ENCODE peak calls at places on chromosomes 12 and 14, in seven cellular contexts. One of them, this sample, is unnamed.

GRCh38 chr12:107511292-107511691 is 174.3 kb upstream of the PWP1 start:
- DNase-seq in HCT116: no peak
- DNase-seq in HepG2: no peak
- DNase-seq in SK-N-SH: no peak
- DNase-seq in K562: no peak
- DNase-seq in H1: no peak
- DNase-seq in GM12878: no peak
- DNase-seq in this sample: no peak

GRCh38 chr14:31090872-31091764 is 64.9 kb upstream of the STRN3 start:
- DNase-seq in HCT116: no peak
- DNase-seq in HepG2: peak; percentile 97
- DNase-seq in SK-N-SH: no peak
- DNase-seq in K562: no peak
- DNase-seq in H1: no peak
- DNase-seq in GM12878: no peak
- DNase-seq in this sample: no peak

GRCh38 chr12:12449533-12450025 is 92.7 kb downstream of the BORCS5 start:
- DNase-seq in HCT116: no peak
- DNase-seq in HepG2: peak; percentile 98
- DNase-seq in SK-N-SH: no peak
- DNase-seq in K562: no peak
- DNase-seq in H1: no peak
- DNase-seq in GM12878: no peak
- DNase-seq in this sample: no peak

GRCh38 chr12:106883421-106883820 is 72.3 kb upstream of the TMEM263 start:
- DNase-seq in HCT116: no peak
- DNase-seq in HepG2: no peak
- DNase-seq in SK-N-SH: no peak
- DNase-seq in K562: no peak
- DNase-seq in H1: no peak
- DNase-seq in GM12878: no peak
- DNase-seq in this sample: no peak

GRCh38 chr14:65336191-65336591 is 76.3 kb upstream of the FUT8 start:
- DNase-seq in HCT116: no peak
- DNase-seq in HepG2: no peak
- DNase-seq in SK-N-SH: no peak
- DNase-seq in K562: no peak
- DNase-seq in H1: no peak
- DNase-seq in GM12878: no peak
- DNase-seq in this sample: no peak

GRCh38 chr12:128078311-128078851 is 188.6 kb upstream of the TMEM132C start:
- DNase-seq in HCT116: no peak
- DNase-seq in HepG2: no peak
- DNase-seq in SK-N-SH: no peak
- DNase-seq in K562: no peak
- DNase-seq in H1: peak; percentile 9
- DNase-seq in GM12878: no peak
- DNase-seq in this sample: no peak

GRCh38 chr14:101347893-101348777 is 213.2 kb upstream of the DIO3 start:
- DNase-seq in HCT116: no peak
- DNase-seq in HepG2: no peak
- DNase-seq in SK-N-SH: no peak
- DNase-seq in K562: no peak
- DNase-seq in H1: no peak
- DNase-seq in GM12878: no peak
- DNase-seq in this sample: no peak

GRCh38 chr12:67916266-67916970 is 72.8 kb upstream of the IFNG-AS1 start:
- DNase-seq in HCT116: no peak
- DNase-seq in HepG2: no peak
- DNase-seq in SK-N-SH: no peak
- DNase-seq in K562: no peak
- DNase-seq in H1: no peak
- DNase-seq in GM12878: no peak
- DNase-seq in this sample: no peak

GRCh38 chr14:100783630-100784321 is 42.1 kb upstream of the MEG3 start:
- DNase-seq in HCT116: no peak
- DNase-seq in HepG2: no peak
- DNase-seq in SK-N-SH: peak; percentile 84
- DNase-seq in K562: no peak
- DNase-seq in H1: no peak
- DNase-seq in GM12878: no peak
- DNase-seq in this sample: no peak

GRCh38 chr14:20684662-20685456 is 499 bp downstream of the RNASE4 start:
- DNase-seq in HCT116: peak; percentile 42
- DNase-seq in HepG2: peak; percentile 46
- DNase-seq in SK-N-SH: no peak
- DNase-seq in K562: no peak
- DNase-seq in H1: no peak
- DNase-seq in GM12878: no peak
- DNase-seq in this sample: no peak

GRCh38 chr12:56078931-56079728 is 835 bp upstream of the ERBB3 start:
- DNase-seq in HCT116: peak; percentile 83
- DNase-seq in HepG2: peak; percentile 81
- DNase-seq in SK-N-SH: peak; percentile 94
- DNase-seq in K562: peak; percentile 88
- DNase-seq in H1: peak; percentile 82
- DNase-seq in GM12878: no peak
- DNase-seq in this sample: peak; percentile 83

GRCh38 chr12:65900912-65901672 is 76.8 kb downstream of the HMGA2 start:
- DNase-seq in HCT116: no peak
- DNase-seq in HepG2: no peak
- DNase-seq in SK-N-SH: no peak
- DNase-seq in K562: no peak
- DNase-seq in H1: no peak
- DNase-seq in GM12878: no peak
- DNase-seq in this sample: no peak

GRCh38 chr12:78674311-78675085 is 190.1 kb upstream of the SYT1 start:
- DNase-seq in HCT116: no peak
- DNase-seq in HepG2: no peak
- DNase-seq in SK-N-SH: no peak
- DNase-seq in K562: no peak
- DNase-seq in H1: no peak
- DNase-seq in GM12878: no peak
- DNase-seq in this sample: no peak

GRCh38 chr12:123929869-123930583 is 42.6 kb downstream of the CCDC92 start:
- DNase-seq in HCT116: no peak
- DNase-seq in HepG2: no peak
- DNase-seq in SK-N-SH: no peak
- DNase-seq in K562: no peak
- DNase-seq in H1: no peak
- DNase-seq in GM12878: no peak
- DNase-seq in this sample: no peak

GRCh38 chr14:94124582-94125377 is 4.6 kb downstream of the IFI27L2 start:
- DNase-seq in HCT116: no peak
- DNase-seq in HepG2: no peak
- DNase-seq in SK-N-SH: no peak
- DNase-seq in K562: no peak
- DNase-seq in H1: no peak
- DNase-seq in GM12878: no peak
- DNase-seq in this sample: no peak

GRCh38 chr14:54606178-54606577 is 39.2 kb downstream of the SAMD4A start:
- DNase-seq in HCT116: no peak
- DNase-seq in HepG2: no peak
- DNase-seq in SK-N-SH: no peak
- DNase-seq in K562: no peak
- DNase-seq in H1: no peak
- DNase-seq in GM12878: no peak
- DNase-seq in this sample: no peak

GRCh38 chr14:79161576-79161975 is 991.4 kb downstream of the NRXN3 start:
- DNase-seq in HCT116: no peak
- DNase-seq in HepG2: no peak
- DNase-seq in SK-N-SH: no peak
- DNase-seq in K562: no peak
- DNase-seq in H1: peak; percentile 9
- DNase-seq in GM12878: no peak
- DNase-seq in this sample: no peak

GRCh38 chr12:109167781-109168180 is 51.4 kb downstream of the ACACB start:
- DNase-seq in HCT116: no peak
- DNase-seq in HepG2: no peak
- DNase-seq in SK-N-SH: no peak
- DNase-seq in K562: no peak
- DNase-seq in H1: no peak
- DNase-seq in GM12878: no peak
- DNase-seq in this sample: no peak

GRCh38 chr12:109166371-109166770 is 50.0 kb downstream of the ACACB start:
- DNase-seq in HCT116: no peak
- DNase-seq in HepG2: no peak
- DNase-seq in SK-N-SH: no peak
- DNase-seq in K562: no peak
- DNase-seq in H1: no peak
- DNase-seq in GM12878: no peak
- DNase-seq in this sample: no peak

GRCh38 chr12:109163150-109163549 is 46.8 kb downstream of the ACACB start:
- DNase-seq in HCT116: no peak
- DNase-seq in HepG2: no peak
- DNase-seq in SK-N-SH: no peak
- DNase-seq in K562: no peak
- DNase-seq in H1: no peak
- DNase-seq in GM12878: no peak
- DNase-seq in this sample: no peak

GRCh38 chr12:109162551-109162950 is 46.2 kb downstream of the ACACB start:
- DNase-seq in HCT116: no peak
- DNase-seq in HepG2: no peak
- DNase-seq in SK-N-SH: no peak
- DNase-seq in K562: no peak
- DNase-seq in H1: no peak
- DNase-seq in GM12878: no peak
- DNase-seq in this sample: no peak

GRCh38 chr12:109165599-109165998 is 49.2 kb downstream of the ACACB start:
- DNase-seq in HCT116: no peak
- DNase-seq in HepG2: no peak
- DNase-seq in SK-N-SH: no peak
- DNase-seq in K562: no peak
- DNase-seq in H1: no peak
- DNase-seq in GM12878: no peak
- DNase-seq in this sample: no peak
- TF ChIP-seq POLR2AphosphoS5 in HCT116: no peak
- TF ChIP-seq POLR2AphosphoS5 in HepG2: no peak
- TF ChIP-seq POLR2AphosphoS5 in SK-N-SH: no peak
- TF ChIP-seq POLR2AphosphoS5 in K562: no peak
- TF ChIP-seq POLR2AphosphoS5 in H1: no peak
- TF ChIP-seq POLR2AphosphoS5 in GM12878: no peak
- TF ChIP-seq POLR2AphosphoS5 in this sample: no peak

DNA sequence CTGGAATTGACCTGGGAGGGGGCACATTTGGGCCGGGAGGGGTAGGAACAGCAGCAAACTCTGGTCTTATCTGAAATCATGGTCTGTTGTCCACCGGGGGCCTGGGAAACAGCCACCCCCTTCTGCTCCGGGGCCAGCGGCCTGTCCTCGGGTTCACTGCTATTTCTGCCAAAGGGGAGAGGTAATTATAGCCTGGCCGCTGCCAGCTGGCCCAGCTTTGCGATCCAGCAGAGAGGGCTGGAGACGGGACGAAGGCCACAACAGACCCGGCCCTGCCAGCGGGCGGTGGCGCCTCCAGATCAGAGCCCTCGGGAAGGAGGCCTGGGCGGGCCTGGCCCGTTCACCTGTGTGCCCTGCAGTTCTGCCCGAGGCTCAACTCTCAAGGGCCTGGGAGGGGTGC is at the start of gene C14orf180:
- DNase-seq in HCT116: no peak
- DNase-seq in HepG2: no peak
- DNase-seq in SK-N-SH: peak; percentile 85
- DNase-seq in K562: no peak
- DNase-seq in H1: no peak
- DNase-seq in GM12878: no peak
- DNase-seq in this sample: no peak
- TF ChIP-seq SIN3A in HCT116: no peak
- TF ChIP-seq SIN3A in HepG2: no peak
- TF ChIP-seq SIN3A in SK-N-SH: no peak
- TF ChIP-seq SIN3A in K562: no peak
- TF ChIP-seq SIN3A in H1: no peak
- TF ChIP-seq SIN3A in GM12878: no peak
- TF ChIP-seq SIN3A in this sample: no peak

DNA sequence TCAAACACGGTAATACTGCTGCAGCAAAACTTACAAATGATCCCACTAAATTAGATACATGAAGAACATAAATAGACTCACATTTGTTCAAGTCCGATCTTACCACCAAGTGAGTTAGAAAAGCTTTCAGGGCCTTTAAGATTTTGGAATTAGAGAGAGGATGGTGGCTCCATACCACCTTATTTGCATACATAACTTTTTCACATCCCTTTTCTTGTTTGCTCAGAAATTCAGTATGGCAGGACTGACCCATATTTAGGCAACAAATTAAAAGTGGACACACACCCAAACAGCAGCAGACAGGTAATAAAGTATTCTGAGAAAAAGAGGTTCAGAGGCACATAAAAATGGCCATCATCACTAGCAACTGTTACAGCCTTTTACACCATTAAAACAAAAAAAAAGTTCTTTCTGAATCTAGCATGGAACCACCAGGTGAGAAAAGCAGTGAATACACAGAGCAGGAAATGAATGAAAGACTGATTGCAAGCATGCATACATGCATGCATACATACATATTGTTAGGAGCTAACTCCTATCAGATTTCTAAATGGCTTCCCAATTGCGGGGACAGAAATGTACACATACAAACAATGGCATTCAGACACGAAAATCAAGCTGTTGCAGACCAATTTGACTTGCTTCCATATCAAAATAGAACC is 23.3 kb downstream of the STXBP6 start:
- DNase-seq in HCT116: no peak
- DNase-seq in HepG2: no peak
- DNase-seq in SK-N-SH: no peak
- DNase-seq in K562: no peak
- DNase-seq in H1: no peak
- DNase-seq in GM12878: peak; percentile 15
- DNase-seq in this sample: no peak
- H3K4me3 ChIP-seq in HCT116: no peak overlapping the region
- H3K4me3 ChIP-seq in HepG2: no peak overlapping the region
- H3K4me3 ChIP-seq in SK-N-SH: no peak overlapping the region
- H3K4me3 ChIP-seq in K562: no peak overlapping the region
- H3K4me3 ChIP-seq in H1: no peak overlapping the region
- H3K4me3 ChIP-seq in GM12878: no peak overlapping the region
- H3K4me3 ChIP-seq in this sample: no peak overlapping the region

DNA sequence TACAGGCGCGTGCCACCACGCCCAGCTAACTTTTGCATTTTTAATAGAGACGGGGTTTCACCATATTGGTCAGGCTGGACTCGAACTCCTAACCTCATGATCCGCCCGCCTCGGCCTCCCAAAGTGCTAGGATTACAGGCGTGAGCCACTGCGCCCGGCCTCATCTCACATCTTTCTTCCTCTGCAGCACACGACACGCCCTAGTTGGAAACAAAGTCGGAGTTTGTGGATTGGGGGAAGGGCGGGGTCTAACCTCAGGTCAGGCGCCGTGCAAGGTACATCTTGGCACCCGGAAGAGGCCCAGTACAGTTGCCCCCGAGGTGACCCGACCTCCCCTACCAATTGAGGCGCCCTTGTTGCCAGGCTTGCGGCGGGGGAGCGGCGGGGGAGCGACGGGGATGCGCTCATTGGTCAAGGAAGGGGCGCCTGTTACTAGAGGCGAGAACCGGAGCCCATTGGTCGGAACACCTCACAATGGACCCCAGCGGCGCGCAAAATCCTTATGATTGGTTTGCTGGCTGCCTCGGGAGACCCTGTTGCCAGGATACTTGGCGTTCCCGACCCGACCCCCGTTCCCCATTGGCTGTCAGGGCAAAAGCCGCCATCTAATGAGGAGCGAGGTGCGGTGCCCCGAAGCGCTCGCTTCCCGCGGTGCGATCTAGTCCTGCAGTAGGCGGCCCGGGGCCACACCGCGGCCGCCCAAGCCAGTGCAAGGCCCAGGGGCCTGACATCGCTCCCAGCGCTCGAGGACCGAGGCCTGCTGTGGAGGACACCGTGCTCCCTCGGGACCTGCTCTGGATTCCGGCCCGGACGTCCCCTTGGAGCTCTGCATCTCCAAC is at the start of gene REC8:
- DNase-seq in HCT116: no peak
- DNase-seq in HepG2: no peak
- DNase-seq in SK-N-SH: peak; percentile 97
- DNase-seq in K562: no peak
- DNase-seq in H1: peak; percentile 97
- DNase-seq in GM12878: peak; percentile 82
- DNase-seq in this sample: no peak
- TF ChIP-seq POLR2AphosphoS5 in HCT116: no peak
- TF ChIP-seq POLR2AphosphoS5 in HepG2: no peak
- TF ChIP-seq POLR2AphosphoS5 in SK-N-SH: no peak
- TF ChIP-seq POLR2AphosphoS5 in K562: no peak
- TF ChIP-seq POLR2AphosphoS5 in H1: no peak
- TF ChIP-seq POLR2AphosphoS5 in GM12878: peak; percentile 81
- TF ChIP-seq POLR2AphosphoS5 in this sample: no peak

This sample was measured in Panc1.